ENCODE peak calls at places on chromosomes 13 and 19, in seven cellular contexts. E is Calu3, S is left ventricle myocardium inferior, C is heart left ventricle, R is IMR-90, M is ovary, H is fibroblast of lung. T is an unnamed sample.

GRCh38 chr19:47021536-47022139 is 2.0 kb downstream of the NPAS1 start:
- DNase-seq in E (no peak), S (no peak), C (no peak), R (no peak), M (no peak), H (no peak), T (no peak)

GRCh38 chr13:30450066-30450465 is 15.7 kb downstream of the HMGB1 start:
- DNase-seq in E (no peak), S (no peak), C (no peak), R (no peak), M (no peak), H (no peak), T (no peak)

GRCh38 chr13:95411641-95412040 is 110.4 kb upstream of the ABCC4 start:
- DNase-seq in E (no peak), S (no peak), C (no peak), R (no peak), M (no peak), H (peak), T (no peak)

GRCh38 chr13:76764429-76764828 is 121.8 kb downstream of the KCTD12 start:
- DNase-seq in E (peak), S (peak), C (peak), R (peak), M (peak), H (peak), T (no peak)

GRCh38 chr19:2282062-2282861 is at the start of gene PEAK3:
- DNase-seq in E (no peak), S (peak), C (peak), R (peak), M (no peak), H (peak), T (peak)

GRCh38 chr13:50699874-50700663 is 143.4 kb downstream of the DLEU7 start:
- DNase-seq in E (no peak), S (no peak), C (no peak), R (no peak), M (no peak), H (peak), T (no peak)

GRCh38 chr13:113921763-113922162 is 52.1 kb downstream of the C13orf46 start:
- DNase-seq in E (no peak), S (no peak), C (no peak), R (no peak), M (no peak), H (no peak), T (no peak)

GRCh38 chr13:42116225-42116624 is 67.8 kb downstream of the DGKH start:
- DNase-seq in E (no peak), S (no peak), C (no peak), R (no peak), M (no peak), H (no peak), T (no peak)

GRCh38 chr19:10203686-10204085 is 8.9 kb upstream of the DNMT1 start:
- DNase-seq in E (no peak), S (no peak), C (no peak), R (no peak), M (no peak), H (no peak), T (no peak)

GRCh38 chr19:52993342-52994178 is 20.2 kb upstream of the ERVV-1 start:
- DNase-seq in E (peak), S (peak), C (peak), R (peak), M (peak), H (peak), T (peak)

GRCh38 chr13:101390461-101390860 is 25.8 kb downstream of the NALCN start:
- DNase-seq in E (no peak), S (no peak), C (no peak), R (peak), M (no peak), H (peak), T (no peak)

DNA sequence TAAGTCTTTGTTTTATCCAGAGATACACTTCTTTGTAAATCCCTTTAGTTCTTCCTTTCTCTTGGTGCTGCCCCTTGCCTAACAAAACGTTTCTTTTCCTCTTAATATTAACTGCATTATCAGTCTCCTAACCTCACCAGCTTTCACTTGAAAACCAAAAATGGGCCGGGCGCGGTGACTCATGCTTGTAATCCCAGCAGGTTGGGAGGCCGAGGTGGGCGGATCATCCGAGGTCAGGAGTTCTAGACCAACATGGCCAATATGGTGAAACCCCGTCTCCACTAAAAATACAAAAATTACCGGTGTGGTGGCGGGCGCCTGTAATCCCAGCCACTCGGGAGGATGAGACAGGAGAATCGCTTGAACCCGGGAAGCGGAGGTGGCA is 329.8 kb upstream of the MIR17HG start:
- DNase-seq in E (peak), S (peak), C (no peak), R (no peak), M (no peak), H (no peak), T (no peak)
- TF ChIP-seq CTCF in E (no peak), S (no peak), C (no peak), R (no peak), M (no peak), H (no peak), T (peak)

GRCh38 chr19:51294977-51295375 is 16.5 kb upstream of the IGLON5 start:
- DNase-seq in E (no peak), S (no peak), C (no peak), R (no peak), M (no peak), H (no peak), T (no peak)

GRCh38 chr19:51295382-51296126 is 15.9 kb upstream of the IGLON5 start:
- DNase-seq in E (no peak), S (no peak), C (no peak), R (no peak), M (no peak), H (no peak), T (no peak)

GRCh38 chr19:51297406-51297805 is 14.0 kb upstream of the IGLON5 start:
- DNase-seq in E (no peak), S (no peak), C (no peak), R (no peak), M (no peak), H (no peak), T (no peak)

GRCh38 chr19:51294211-51294976 is 17.1 kb upstream of the IGLON5 start:
- DNase-seq in E (no peak), S (no peak), C (no peak), R (no peak), M (no peak), H (no peak), T (no peak)

GRCh38 chr19:51296331-51297093 is 14.9 kb upstream of the IGLON5 start:
- DNase-seq in E (no peak), S (no peak), C (no peak), R (no peak), M (no peak), H (no peak), T (no peak)
- TF ChIP-seq CTCF in E (no peak), S (no peak), C (no peak), R (no peak), M (no peak), H (no peak), T (no peak)

GRCh38 chr19:13220847-13221246 is 70.6 kb downstream of the IER2 start:
- DNase-seq in E (no peak), S (no peak), C (no peak), R (no peak), M (no peak), H (no peak), T (no peak)
- TF ChIP-seq CTCF in E (no peak), S (no peak), C (no peak), R (no peak), M (no peak), H (no peak), T (no peak)

GRCh38 chr19:39684283-39684682 is 20.0 kb upstream of the LGALS14 start:
- DNase-seq in E (no peak), S (no peak), C (no peak), R (no peak), M (no peak), H (no peak), T (no peak)
- TF ChIP-seq CTCF in E (no peak), S (no peak), C (no peak), R (no peak), M (no peak), H (no peak), T (no peak)